ENCODE peak calls at places on chromosomes 3 and 15, in seven cellular contexts. G, J, R, C, H, E and D are unnamed samples. For H3K27me3, the result is how much of the 10 kb centered on the place peaks cover.

GRCh38 chr3:147361671-147362420 is 44.5 kb downstream of the ZIC4 start:
- DNase-seq in H (no peak), R (no peak), E (peak), J (peak), C (no peak), G (no peak), D (peak)

GRCh38 chr3:14532691-14533456 is 7.3 kb downstream of the GRIP2 start:
- DNase-seq in G (no peak), H (no peak), E (peak), C (no peak), J (peak), R (peak), D (peak)

GRCh38 chr3:193865879-193866480 is 270.0 kb upstream of the HES1 start:
- DNase-seq in E (no peak), J (no peak), R (no peak), G (no peak), H (no peak), C (no peak), D (no peak)

GRCh38 chr3:134905647-134905935 is 110.5 kb downstream of the EPHB1 start:
- DNase-seq in E (no peak), J (no peak), C (no peak), R (no peak), G (no peak), H (no peak), D (no peak)

GRCh38 chr3:66242788-66243463 is 22.1 kb downstream of the SLC25A26 start:
- DNase-seq in C (no peak), E (no peak), G (no peak), H (no peak), J (no peak), R (no peak), D (no peak)

GRCh38 chr3:177977381-177978158 is 558.7 kb upstream of the KCNMB2 start:
- DNase-seq in G (peak), H (peak), J (peak), E (no peak), C (no peak), R (no peak), D (no peak)

GRCh38 chr15:27492021-27492621 is 521.1 kb downstream of the GABRG3 start:
- DNase-seq in C (no peak), G (peak), E (no peak), R (no peak), H (peak), J (no peak), D (no peak)

GRCh38 chr15:69824075-69824876 is 273.4 kb downstream of the TLE3 start:
- DNase-seq in G (no peak), C (no peak), E (no peak), J (no peak), R (no peak), H (no peak), D (no peak)

GRCh38 chr3:61637088-61638051 is 76.0 kb downstream of the PTPRG start:
- DNase-seq in C (no peak), G (peak), H (peak), R (no peak), J (no peak), E (peak), D (no peak)

GRCh38 chr3:10733297-10733696 is 82.7 kb upstream of the SLC6A11 start:
- DNase-seq in R (no peak), E (no peak), H (no peak), J (no peak), C (no peak), G (no peak), D (no peak)

GRCh38 chr3:77079988-77080585 is 40.2 kb downstream of the ROBO2 start:
- DNase-seq in R (no peak), C (no peak), E (no peak), G (no peak), H (no peak), J (no peak), D (no peak)

GRCh38 chr3:160837394-160837975 is 81.5 kb downstream of the PPM1L start:
- DNase-seq in J (no peak), E (peak), R (no peak), C (no peak), H (no peak), G (no peak), D (no peak)

GRCh38 chr3:189937302-189938255 is 183.1 kb downstream of the P3H2 start:
- DNase-seq in J (peak), C (no peak), R (no peak), E (no peak), G (peak), H (peak), D (no peak)

GRCh38 chr3:36933540-36934296 is 11.1 kb downstream of the TRANK1 start:
- DNase-seq in R (no peak), E (no peak), J (no peak), H (no peak), G (no peak), C (no peak), D (no peak)

GRCh38 chr3:168884353-168884903 is 779.1 kb downstream of the MECOM start:
- DNase-seq in R (no peak), H (peak), J (peak), G (peak), C (no peak), E (peak), D (no peak)

GRCh38 chr3:41888368-41889076 is 73.4 kb downstream of the ULK4 start:
- DNase-seq in G (no peak), J (peak), H (no peak), E (no peak), C (no peak), R (no peak), D (no peak)

GRCh38 chr3:153440311-153440710 is 278.3 kb downstream of the RAP2B start:
- DNase-seq in J (no peak), G (no peak), H (no peak), R (no peak), E (no peak), C (no peak), D (no peak)

GRCh38 chr3:153442799-153443487 is 280.9 kb downstream of the RAP2B start:
- DNase-seq in R (no peak), G (no peak), E (no peak), J (no peak), C (no peak), H (no peak), D (no peak)

GRCh38 chr3:153438275-153438674 is 276.2 kb downstream of the RAP2B start:
- DNase-seq in C (no peak), H (no peak), J (no peak), G (no peak), R (no peak), E (no peak), D (no peak)

GRCh38 chr3:153442386-153442785 is 280.4 kb downstream of the RAP2B start:
- DNase-seq in C (no peak), E (no peak), J (no peak), H (no peak), G (no peak), R (no peak), D (no peak)

DNA sequence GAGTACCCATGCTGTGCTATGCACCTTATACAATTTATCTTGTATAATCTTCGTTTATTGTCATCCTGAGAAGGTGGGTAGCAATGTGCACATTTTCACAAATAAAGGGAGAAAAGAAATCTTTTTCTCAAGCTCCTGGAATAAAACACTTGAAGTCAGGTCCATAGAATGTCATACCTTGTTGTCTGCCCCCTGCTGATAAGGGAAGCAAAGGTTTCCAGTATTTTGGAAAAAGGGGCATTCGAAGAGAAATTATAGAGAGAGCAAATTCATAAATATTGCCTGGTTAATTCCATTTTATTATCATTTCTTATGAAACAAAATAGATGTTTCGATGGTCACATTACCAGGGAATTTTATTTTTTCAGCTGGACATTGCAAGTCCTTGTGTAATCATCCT is 277.8 kb downstream of the RAP2B start:
- DNase-seq in E (no peak), J (no peak), R (no peak), H (no peak), G (peak), C (no peak), D (no peak)
- TF ChIP-seq CTCF in E (no peak), J (peak), R (no peak), H (no peak), G (peak), C (no peak), D (no peak)

GRCh38 chr15:88794001-88794400 is 9.2 kb upstream of the ACAN start:
- DNase-seq in C (no peak), H (no peak), R (no peak), J (no peak), G (no peak), E (no peak), D (no peak)
- H3K27me3 ChIP-seq in C (under half), H (under half), R (under half), J (under half), G (under half), E (under half), D (under half)

DNA sequence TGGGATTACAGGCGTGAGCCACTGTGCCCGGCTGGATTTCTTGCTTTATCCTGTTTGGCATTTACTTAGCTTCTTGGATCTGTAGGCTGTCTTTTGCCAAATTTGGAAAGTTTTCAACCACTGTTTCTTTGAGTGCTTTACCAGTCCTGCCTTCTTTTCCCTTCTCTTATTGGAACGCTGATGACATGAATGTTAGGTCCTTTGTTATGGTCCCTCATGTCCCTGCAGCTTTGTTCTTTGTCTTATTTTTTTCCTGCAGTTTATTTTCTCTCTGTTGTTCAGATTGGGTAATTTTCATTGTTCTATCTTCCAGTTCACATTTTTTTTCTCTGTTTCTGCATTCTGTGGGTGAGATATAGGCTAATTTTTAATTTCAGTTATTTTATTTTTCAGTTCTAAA is 25.0 kb downstream of the SH3GL3 start:
- DNase-seq in R (no peak), J (no peak), G (no peak), C (no peak), H (no peak), E (no peak), D (no peak)
- TF ChIP-seq CTCF in R (no peak), J (no peak), G (no peak), C (no peak), H (no peak), E (no peak), D (no peak)

DNA sequence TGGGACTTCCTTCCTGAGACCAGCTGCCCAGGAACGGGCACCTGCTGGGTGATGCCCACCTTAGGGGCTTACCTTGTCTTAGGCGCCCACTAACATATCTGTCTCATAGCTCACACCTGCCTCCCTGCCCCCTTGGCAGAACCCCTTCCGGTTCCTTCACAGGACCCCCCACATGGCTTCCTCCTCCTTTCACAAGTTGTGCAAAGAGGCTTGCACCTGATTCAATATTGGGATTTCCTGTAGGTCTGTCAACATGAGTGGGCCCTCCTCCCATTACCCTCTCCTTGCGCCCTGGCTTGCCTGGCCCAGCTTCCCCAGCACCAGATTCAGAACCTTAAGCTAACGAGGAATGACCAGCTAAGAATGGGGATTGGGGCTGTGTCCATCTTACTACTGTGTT is 633 bp downstream of the THPO start:
- DNase-seq in H (no peak), R (no peak), E (no peak), C (no peak), J (no peak), G (no peak), D (no peak)
- H3K27me3 ChIP-seq in H (under half), R (under half), E (under half), C (under half), J (under half), G (half or more), D (under half)

DNA sequence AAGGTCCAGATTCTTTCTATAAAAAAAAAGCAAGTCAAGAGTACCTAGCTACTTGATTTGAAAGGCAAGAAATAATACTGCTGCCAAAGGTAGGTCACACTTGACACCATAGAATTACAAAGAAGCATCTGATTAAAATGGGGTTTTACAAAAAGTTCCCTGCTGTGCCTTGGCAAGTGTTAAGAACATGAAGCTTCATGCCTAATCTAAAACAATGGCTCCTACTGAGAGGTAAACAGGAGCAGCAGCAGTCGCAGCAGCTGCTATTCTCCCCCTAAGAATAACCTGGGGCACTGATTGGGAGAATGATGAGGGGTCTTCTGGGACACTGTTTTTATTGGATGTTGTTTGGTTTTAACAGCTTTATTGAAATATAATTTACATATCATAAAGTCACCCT is 14.1 kb downstream of the UBP1 start:
- DNase-seq in C (no peak), R (no peak), G (no peak), H (no peak), E (no peak), J (no peak), D (no peak)
- TF ChIP-seq CTCF in C (no peak), R (no peak), G (no peak), H (no peak), E (no peak), J (no peak), D (no peak)

GRCh38 chr15:73375755-73376305 is 7.1 kb upstream of the HCN4 start:
- DNase-seq in C (no peak), E (no peak), R (no peak), J (no peak), H (no peak), G (no peak), D (no peak)

GRCh38 chr15:73371812-73372211 is 3.1 kb upstream of the HCN4 start:
- DNase-seq in C (no peak), R (no peak), G (no peak), H (no peak), J (no peak), E (no peak), D (no peak)

GRCh38 chr15:73375012-73375411 is 6.3 kb upstream of the HCN4 start:
- DNase-seq in H (no peak), J (no peak), G (no peak), E (no peak), C (no peak), R (no peak), D (no peak)

GRCh38 chr15:73374599-73374998 is 5.8 kb upstream of the HCN4 start:
- DNase-seq in H (no peak), J (no peak), E (no peak), C (no peak), R (no peak), G (no peak), D (no peak)

DNA sequence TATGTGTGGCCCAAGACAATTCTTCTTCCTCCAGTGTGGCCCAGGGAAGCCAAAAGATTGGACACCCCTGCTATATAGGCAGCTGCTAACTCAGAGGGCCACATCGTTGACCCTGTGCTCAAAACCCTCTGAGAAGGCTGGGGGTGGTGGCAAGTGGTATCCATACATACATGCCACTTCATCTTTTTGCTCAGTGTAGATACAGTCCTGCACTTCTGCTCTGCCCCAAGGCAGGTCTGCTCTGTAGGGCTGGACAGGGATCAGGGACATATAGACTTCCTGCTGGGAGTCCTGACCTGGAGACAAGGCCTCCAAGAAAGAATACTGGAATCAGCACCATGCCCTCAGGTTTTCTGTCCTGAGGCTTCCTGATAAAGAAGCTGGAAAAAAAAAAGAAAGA is 4.5 kb upstream of the HCN4 start:
- DNase-seq in J (no peak), R (no peak), E (no peak), C (no peak), H (no peak), G (no peak), D (no peak)
- H3K27me3 ChIP-seq in J (under half), R (under half), E (under half), C (under half), H (under half), G (half or more), D (half or more)